ENCODE peak calls at places on chromosomes 13 and 19, in four cellular contexts. C, R, L and H are unnamed samples.

GRCh38 chr13:113320226-113320875 is 23.3 kb downstream of the LAMP1 start:
- DNase-seq in C (no peak), R (no peak), L (no peak), H (no peak)

GRCh38 chr13:51456510-51456909 is 3.7 kb upstream of the INTS6 start:
- DNase-seq in C (no peak), R (no peak), L (no peak), H (no peak)

GRCh38 chr13:26707122-26708006 is 53.2 kb downstream of the GPR12 start:
- DNase-seq in C (no peak), R (peak; percentile 15), L (peak; percentile 50), H (peak; percentile 62)

GRCh38 chr13:74101436-74101835 is 32.8 kb downstream of the KLF12 start:
- DNase-seq in C (no peak), R (no peak), L (no peak), H (no peak)

GRCh38 chr13:93984876-93985275 is 494.6 kb downstream of the DCT start:
- DNase-seq in C (no peak), R (no peak), L (no peak), H (no peak)

GRCh38 chr13:113649212-113649611 is 8.8 kb downstream of the ATP4B start:
- DNase-seq in C (no peak), R (no peak), L (no peak), H (no peak)

GRCh38 chr19:38617764-38618589 is at the start of gene MAP4K1:
- DNase-seq in C (peak; percentile 88), R (no peak), L (no peak), H (no peak)

GRCh38 chr19:5131866-5132561 is 163.1 kb downstream of the KDM4B start:
- DNase-seq in C (no peak), R (no peak), L (no peak), H (no peak)

GRCh38 chr13:77810430-77810829 is 108.2 kb downstream of the EDNRB start:
- DNase-seq in C (no peak), R (no peak), L (no peak), H (peak; percentile 62)

GRCh38 chr13:20274466-20274865 is 42.3 kb upstream of the GJB6 start:
- DNase-seq in C (no peak), R (no peak), L (no peak), H (no peak)

GRCh38 chr13:25171170-25171516 is 945 bp downstream of the AMER2 start:
- DNase-seq in C (no peak), R (no peak), L (no peak), H (no peak)

GRCh38 chr19:15354557-15355296 is 22.4 kb upstream of the BRD4 start:
- DNase-seq in C (no peak), R (no peak), L (no peak), H (no peak)

GRCh38 chr19:13920940-13921744 is 15.1 kb downstream of the CC2D1A start:
- DNase-seq in C (peak; percentile 25), R (peak; percentile 78), L (peak; percentile 57), H (peak; percentile 53)

GRCh38 chr13:29487466-29488454 is 107.7 kb downstream of the SLC7A1 start:
- DNase-seq in C (no peak), R (no peak), L (peak; percentile 8), H (no peak)

DNA sequence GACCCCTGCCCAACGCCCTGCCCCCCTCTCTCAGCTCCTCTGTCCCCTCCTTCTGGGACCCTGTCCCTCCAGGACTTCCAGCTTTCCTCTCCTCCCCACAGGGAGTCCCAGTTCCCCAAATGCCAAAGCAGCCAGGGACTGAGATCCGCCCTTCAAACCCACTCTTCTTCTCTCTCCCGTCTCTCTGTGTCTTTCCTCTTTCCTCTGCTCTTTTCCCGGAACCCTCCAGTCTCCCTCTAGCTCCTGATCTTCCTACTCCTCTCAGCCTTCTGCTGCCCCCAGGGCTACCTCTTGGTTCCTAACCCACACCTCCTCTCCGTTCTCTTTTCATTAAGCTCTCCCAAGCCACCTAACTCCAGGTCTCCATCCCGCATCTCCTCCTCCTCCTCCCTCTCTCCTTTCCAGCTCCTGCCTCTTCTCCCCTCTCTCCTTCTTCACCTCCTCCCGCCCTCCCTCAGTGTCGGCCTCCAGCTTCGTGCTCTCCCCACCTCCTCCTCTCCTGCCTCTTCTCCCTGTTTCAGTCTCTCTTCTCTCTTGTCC is at the start of gene CA11:
- DNase-seq in C (no peak), R (no peak), L (no peak), H (no peak)
- TF ChIP-seq FOXK2 in C (no peak), R (peak; percentile 45), L (no peak), H (no peak)

GRCh38 chr19:44943801-44944249 is 1.8 kb downstream of the APOC4 start:
- DNase-seq in C (no peak), R (peak; percentile 74), L (no peak), H (no peak)
- TF ChIP-seq TARDBP in C (no peak), R (peak; percentile 61), L (no peak), H (no peak)

GRCh38 chr13:98141938-98142426 is 912 bp upstream of the FARP1 start:
- DNase-seq in C (no peak), R (no peak), L (no peak), H (no peak)

GRCh38 chr13:98142427-98143156 is at the start of gene FARP1:
- DNase-seq in C (no peak), R (peak; percentile 71), L (peak; percentile 62), H (peak; percentile 77)

GRCh38 chr13:98143157-98143553 is 261 bp downstream of the FARP1 start:
- DNase-seq in C (no peak), R (no peak), L (no peak), H (no peak)

GRCh38 chr13:98143601-98144500 is 957 bp downstream of the FARP1 start:
- DNase-seq in C (no peak), R (no peak), L (no peak), H (peak; percentile 16)

DNA sequence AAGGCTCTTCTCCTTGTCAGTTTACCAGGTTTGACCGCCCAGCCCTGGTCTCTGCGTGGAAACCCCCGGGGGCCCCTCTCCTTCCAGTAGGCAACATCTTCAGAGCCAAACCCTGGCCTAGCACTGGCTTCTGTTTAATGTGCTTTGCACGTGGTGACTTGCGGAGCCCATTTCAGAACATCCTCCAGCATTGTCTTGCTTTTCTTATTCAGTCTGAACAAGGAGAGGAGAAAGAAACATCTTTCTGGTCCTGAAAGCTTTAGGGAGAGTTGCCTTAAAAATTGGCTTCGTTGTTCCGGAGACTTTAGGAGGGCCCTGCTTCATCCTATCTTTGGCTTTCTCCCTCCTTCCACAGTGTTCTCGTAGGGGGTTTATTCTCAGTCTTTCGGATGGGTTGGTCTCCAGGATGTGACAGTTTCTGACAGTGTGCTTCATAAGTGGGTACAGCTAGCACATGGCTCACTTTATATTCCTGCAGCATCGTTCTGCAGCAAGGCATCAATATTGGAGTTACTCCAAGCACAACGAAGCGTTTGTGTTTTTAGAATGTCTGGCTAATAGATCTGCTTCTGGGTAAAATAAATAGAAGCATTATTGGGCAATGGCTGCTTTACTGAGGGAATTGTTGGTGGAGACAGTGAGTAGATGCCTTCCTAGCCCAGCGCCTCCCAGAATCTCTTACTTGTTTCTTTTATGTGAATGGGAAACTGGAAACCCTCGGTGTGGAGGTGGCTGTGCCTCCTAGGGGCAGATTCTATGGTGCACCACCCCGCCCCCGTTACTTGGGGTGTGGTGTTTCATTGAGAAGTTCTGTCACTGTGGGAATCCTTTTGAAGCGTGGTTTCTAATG is 1.8 kb downstream of the FARP1 start:
- DNase-seq in C (no peak), R (no peak), L (peak; percentile 86), H (peak; percentile 39)
- TF ChIP-seq FOXM1 in C (no peak), R (no peak), L (no peak), H (no peak)

GRCh38 chr19:11091343-11092153 is 2.3 kb downstream of the LDLR start:
- DNase-seq in C (no peak), R (no peak), L (peak; percentile 94), H (no peak)
- TF ChIP-seq FOXK2 in C (no peak), R (peak; percentile 47), L (no peak), H (no peak)

DNA sequence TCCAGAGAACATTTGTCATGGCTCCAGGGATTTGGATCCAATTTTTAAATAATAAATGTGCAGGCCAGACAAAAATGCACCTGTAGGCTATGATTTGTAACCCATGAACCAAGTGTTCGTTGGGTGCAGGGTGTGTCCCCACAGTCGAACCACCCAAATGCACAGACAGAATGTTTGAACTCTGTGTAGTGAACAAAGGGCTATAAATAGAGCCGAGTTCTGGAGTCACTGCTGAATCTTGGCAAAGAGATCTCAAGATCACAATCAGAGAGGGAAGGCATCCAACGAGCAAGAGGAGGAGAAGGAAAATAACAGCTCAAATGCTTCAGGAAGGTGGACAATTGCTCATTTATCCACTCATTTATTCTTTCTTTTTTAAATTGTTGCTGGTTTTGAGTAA is 547.9 kb downstream of the FGF9 start:
- DNase-seq in C (no peak), R (no peak), L (no peak), H (no peak)
- TF ChIP-seq TARDBP in C (no peak), R (no peak), L (no peak), H (no peak)

GRCh38 chr13:100403675-100404074 is 184.9 kb downstream of the GGACT start:
- DNase-seq in C (no peak), R (no peak), L (no peak), H (no peak)
- TF ChIP-seq FOXM1 in C (no peak), R (no peak), L (no peak), H (no peak)

GRCh38 chr13:45601680-45602079 is 13.9 kb downstream of the ERICH6B start:
- DNase-seq in C (no peak), R (no peak), L (no peak), H (no peak)

GRCh38 chr13:45603338-45603737 is 12.2 kb downstream of the ERICH6B start:
- DNase-seq in C (no peak), R (no peak), L (no peak), H (no peak)

GRCh38 chr13:45598597-45598996 is 16.9 kb downstream of the ERICH6B start:
- DNase-seq in C (no peak), R (no peak), L (no peak), H (no peak)

GRCh38 chr13:45604892-45605291 is 10.6 kb downstream of the ERICH6B start:
- DNase-seq in C (no peak), R (peak; percentile 18), L (no peak), H (no peak)

GRCh38 chr13:45602183-45602582 is 13.4 kb downstream of the ERICH6B start:
- DNase-seq in C (no peak), R (no peak), L (no peak), H (no peak)
- TF ChIP-seq FOXK2 in C (no peak), R (no peak), L (no peak), H (no peak)

GRCh38 chr13:43831088-43831487 is 44.3 kb upstream of the ENOX1 start:
- DNase-seq in C (no peak), R (no peak), L (no peak), H (no peak)
- TF ChIP-seq TARDBP in C (no peak), R (no peak), L (no peak), H (no peak)